ENCODE peak calls at places on chromosomes 3 and 15, in six cellular contexts. One of them, this sample, is unnamed.
A peak's percentile ranks its signal among the peaks of the same experiment; 100 is the strongest.

GRCh38 chr15:39312984-39313383 is 267.9 kb upstream of the THBS1 start:
- DNase-seq in activated B cell treated with CpG ODN at 0.5 μM for 24 hours: no peak
- DNase-seq in lower lobe of right lung: no peak
- DNase-seq in endothelial cell: no peak
- DNase-seq in foreskin fibroblast: no peak
- DNase-seq in sigmoid colon: no peak
- DNase-seq in this sample: no peak

GRCh38 chr3:73801444-73801843 is 176.7 kb upstream of the PDZRN3 start:
- DNase-seq in lower lobe of right lung: no peak
- DNase-seq in activated B cell treated with CpG ODN at 0.5 μM for 24 hours: no peak
- DNase-seq in sigmoid colon: no peak
- DNase-seq in endothelial cell: no peak
- DNase-seq in foreskin fibroblast: no peak
- DNase-seq in this sample: no peak

GRCh38 chr3:179308006-179308405 is 14.8 kb upstream of the ZNF639 start:
- DNase-seq in sigmoid colon: no peak
- DNase-seq in activated B cell treated with CpG ODN at 0.5 μM for 24 hours: no peak
- DNase-seq in lower lobe of right lung: no peak
- DNase-seq in endothelial cell: no peak
- DNase-seq in foreskin fibroblast: no peak
- DNase-seq in this sample: no peak

GRCh38 chr3:197125601-197126000 is 96.0 kb upstream of the MELTF start:
- DNase-seq in sigmoid colon: no peak
- DNase-seq in endothelial cell: no peak
- DNase-seq in lower lobe of right lung: no peak
- DNase-seq in foreskin fibroblast: peak; percentile 14
- DNase-seq in activated B cell treated with CpG ODN at 0.5 μM for 24 hours: no peak
- DNase-seq in this sample: no peak

GRCh38 chr3:79086514-79086913 is 681.3 kb downstream of the ROBO1 start:
- DNase-seq in lower lobe of right lung: no peak
- DNase-seq in sigmoid colon: peak; percentile 62
- DNase-seq in foreskin fibroblast: peak; percentile 26
- DNase-seq in endothelial cell: peak; percentile 67
- DNase-seq in activated B cell treated with CpG ODN at 0.5 μM for 24 hours: no peak
- DNase-seq in this sample: peak; percentile 29

GRCh38 chr15:79724312-79724711 is 172.5 kb downstream of the MTHFS start:
- DNase-seq in activated B cell treated with CpG ODN at 0.5 μM for 24 hours: no peak
- DNase-seq in endothelial cell: no peak
- DNase-seq in foreskin fibroblast: peak; percentile 49
- DNase-seq in lower lobe of right lung: no peak
- DNase-seq in sigmoid colon: no peak
- DNase-seq in this sample: no peak

GRCh38 chr15:84099181-84099580 is 136.4 kb upstream of the GOLGA6L4 start:
- DNase-seq in sigmoid colon: no peak
- DNase-seq in endothelial cell: peak; percentile 49
- DNase-seq in foreskin fibroblast: no peak
- DNase-seq in activated B cell treated with CpG ODN at 0.5 μM for 24 hours: no peak
- DNase-seq in lower lobe of right lung: peak; percentile 68
- DNase-seq in this sample: no peak

GRCh38 chr3:11956781-11957180 is 47.4 kb upstream of the SYN2 start:
- DNase-seq in sigmoid colon: no peak
- DNase-seq in endothelial cell: no peak
- DNase-seq in activated B cell treated with CpG ODN at 0.5 μM for 24 hours: no peak
- DNase-seq in foreskin fibroblast: no peak
- DNase-seq in lower lobe of right lung: no peak
- DNase-seq in this sample: no peak

GRCh38 chr3:187264946-187265345 is 26.6 kb downstream of the MASP1 start:
- DNase-seq in lower lobe of right lung: no peak
- DNase-seq in activated B cell treated with CpG ODN at 0.5 μM for 24 hours: no peak
- DNase-seq in foreskin fibroblast: peak; percentile 45
- DNase-seq in sigmoid colon: no peak
- DNase-seq in endothelial cell: no peak
- DNase-seq in this sample: no peak

GRCh38 chr3:82194870-82195269 is 433.4 kb upstream of the GBE1 start:
- DNase-seq in endothelial cell: no peak
- DNase-seq in activated B cell treated with CpG ODN at 0.5 μM for 24 hours: no peak
- DNase-seq in foreskin fibroblast: no peak
- DNase-seq in sigmoid colon: no peak
- DNase-seq in lower lobe of right lung: no peak
- DNase-seq in this sample: no peak

GRCh38 chr15:76177491-76178040 is 117.8 kb downstream of the TMEM266 start:
- DNase-seq in activated B cell treated with CpG ODN at 0.5 μM for 24 hours: no peak
- DNase-seq in lower lobe of right lung: no peak
- DNase-seq in endothelial cell: no peak
- DNase-seq in sigmoid colon: peak; percentile 73
- DNase-seq in foreskin fibroblast: peak; percentile 93
- DNase-seq in this sample: no peak

GRCh38 chr3:176362191-176362731 is 835.0 kb downstream of the TBL1XR1 start:
- DNase-seq in sigmoid colon: no peak
- DNase-seq in endothelial cell: peak; percentile 65
- DNase-seq in foreskin fibroblast: no peak
- DNase-seq in activated B cell treated with CpG ODN at 0.5 μM for 24 hours: no peak
- DNase-seq in lower lobe of right lung: no peak
- DNase-seq in this sample: no peak

GRCh38 chr3:133930341-133930933 is 34.8 kb upstream of the RAB6B start:
- DNase-seq in sigmoid colon: no peak
- DNase-seq in lower lobe of right lung: no peak
- DNase-seq in endothelial cell: no peak
- DNase-seq in activated B cell treated with CpG ODN at 0.5 μM for 24 hours: no peak
- DNase-seq in foreskin fibroblast: peak; percentile 51
- DNase-seq in this sample: no peak

GRCh38 chr15:48623456-48623855 is 22.1 kb downstream of the FBN1 start:
- DNase-seq in lower lobe of right lung: no peak
- DNase-seq in endothelial cell: no peak
- DNase-seq in sigmoid colon: no peak
- DNase-seq in foreskin fibroblast: no peak
- DNase-seq in activated B cell treated with CpG ODN at 0.5 μM for 24 hours: no peak
- DNase-seq in this sample: no peak

GRCh38 chr3:122794779-122795673 is at the start of gene SLC49A4:
- DNase-seq in activated B cell treated with CpG ODN at 0.5 μM for 24 hours: peak; percentile 86
- DNase-seq in sigmoid colon: peak; percentile 80
- DNase-seq in endothelial cell: peak; percentile 86
- DNase-seq in lower lobe of right lung: peak; percentile 85
- DNase-seq in foreskin fibroblast: peak; percentile 68
- DNase-seq in this sample: peak; percentile 93

GRCh38 chr15:53022788-53023187 is 232.7 kb upstream of the ONECUT1 start:
- DNase-seq in foreskin fibroblast: no peak
- DNase-seq in lower lobe of right lung: no peak
- DNase-seq in activated B cell treated with CpG ODN at 0.5 μM for 24 hours: no peak
- DNase-seq in sigmoid colon: no peak
- DNase-seq in endothelial cell: no peak
- DNase-seq in this sample: no peak

GRCh38 chr3:178393833-178394232 is 142.4 kb upstream of the KCNMB2 start:
- DNase-seq in activated B cell treated with CpG ODN at 0.5 μM for 24 hours: no peak
- DNase-seq in lower lobe of right lung: no peak
- DNase-seq in sigmoid colon: no peak
- DNase-seq in foreskin fibroblast: peak; percentile 65
- DNase-seq in endothelial cell: no peak
- DNase-seq in this sample: no peak

GRCh38 chr3:57729339-57730039 is 26.6 kb upstream of the SLMAP start:
- DNase-seq in activated B cell treated with CpG ODN at 0.5 μM for 24 hours: no peak
- DNase-seq in lower lobe of right lung: no peak
- DNase-seq in sigmoid colon: no peak
- DNase-seq in foreskin fibroblast: no peak
- DNase-seq in endothelial cell: no peak
- DNase-seq in this sample: no peak

GRCh38 chr3:197224034-197224444 is 74.4 kb downstream of the DLG1 start:
- DNase-seq in lower lobe of right lung: no peak
- DNase-seq in activated B cell treated with CpG ODN at 0.5 μM for 24 hours: no peak
- DNase-seq in sigmoid colon: no peak
- DNase-seq in endothelial cell: no peak
- DNase-seq in foreskin fibroblast: peak; percentile 34
- DNase-seq in this sample: peak; percentile 57

GRCh38 chr3:127825764-127826163 is 3.4 kb upstream of the MGLL start:
- DNase-seq in sigmoid colon: no peak
- DNase-seq in lower lobe of right lung: no peak
- DNase-seq in activated B cell treated with CpG ODN at 0.5 μM for 24 hours: no peak
- DNase-seq in endothelial cell: no peak
- DNase-seq in foreskin fibroblast: no peak
- DNase-seq in this sample: no peak

GRCh38 chr3:12440927-12441326 is 43.4 kb upstream of the TSEN2 start:
- DNase-seq in activated B cell treated with CpG ODN at 0.5 μM for 24 hours: no peak
- DNase-seq in foreskin fibroblast: peak; percentile 51
- DNase-seq in sigmoid colon: peak; percentile 77
- DNase-seq in lower lobe of right lung: no peak
- DNase-seq in endothelial cell: no peak
- DNase-seq in this sample: no peak

GRCh38 chr15:59376735-59377134 is 4.1 kb upstream of the MYO1E start:
- DNase-seq in lower lobe of right lung: no peak
- DNase-seq in activated B cell treated with CpG ODN at 0.5 μM for 24 hours: no peak
- DNase-seq in endothelial cell: no peak
- DNase-seq in sigmoid colon: no peak
- DNase-seq in foreskin fibroblast: no peak
- DNase-seq in this sample: no peak
- TF ChIP-seq CTCF in lower lobe of right lung: no peak
- TF ChIP-seq CTCF in activated B cell treated with CpG ODN at 0.5 μM for 24 hours: no peak
- TF ChIP-seq CTCF in endothelial cell: no peak
- TF ChIP-seq CTCF in sigmoid colon: no peak
- TF ChIP-seq CTCF in foreskin fibroblast: peak; percentile 13
- TF ChIP-seq CTCF in this sample: peak; percentile 36

GRCh38 chr3:169669816-169670215 is 6.3 kb upstream of the MECOM start:
- DNase-seq in endothelial cell: no peak
- DNase-seq in lower lobe of right lung: no peak
- DNase-seq in activated B cell treated with CpG ODN at 0.5 μM for 24 hours: no peak
- DNase-seq in foreskin fibroblast: no peak
- DNase-seq in sigmoid colon: no peak
- DNase-seq in this sample: no peak

GRCh38 chr3:169668081-169668956 is 4.8 kb upstream of the MECOM start:
- DNase-seq in sigmoid colon: no peak
- DNase-seq in lower lobe of right lung: peak; percentile 68
- DNase-seq in activated B cell treated with CpG ODN at 0.5 μM for 24 hours: peak; percentile 35
- DNase-seq in foreskin fibroblast: no peak
- DNase-seq in endothelial cell: peak; percentile 55
- DNase-seq in this sample: no peak

GRCh38 chr3:169667380-169667671 is 3.8 kb upstream of the MECOM start:
- DNase-seq in endothelial cell: no peak
- DNase-seq in sigmoid colon: no peak
- DNase-seq in activated B cell treated with CpG ODN at 0.5 μM for 24 hours: no peak
- DNase-seq in lower lobe of right lung: no peak
- DNase-seq in foreskin fibroblast: no peak
- DNase-seq in this sample: no peak

GRCh38 chr3:169667710-169668080 is 4.2 kb upstream of the MECOM start:
- DNase-seq in sigmoid colon: no peak
- DNase-seq in endothelial cell: no peak
- DNase-seq in activated B cell treated with CpG ODN at 0.5 μM for 24 hours: no peak
- DNase-seq in foreskin fibroblast: no peak
- DNase-seq in lower lobe of right lung: no peak
- DNase-seq in this sample: no peak

DNA sequence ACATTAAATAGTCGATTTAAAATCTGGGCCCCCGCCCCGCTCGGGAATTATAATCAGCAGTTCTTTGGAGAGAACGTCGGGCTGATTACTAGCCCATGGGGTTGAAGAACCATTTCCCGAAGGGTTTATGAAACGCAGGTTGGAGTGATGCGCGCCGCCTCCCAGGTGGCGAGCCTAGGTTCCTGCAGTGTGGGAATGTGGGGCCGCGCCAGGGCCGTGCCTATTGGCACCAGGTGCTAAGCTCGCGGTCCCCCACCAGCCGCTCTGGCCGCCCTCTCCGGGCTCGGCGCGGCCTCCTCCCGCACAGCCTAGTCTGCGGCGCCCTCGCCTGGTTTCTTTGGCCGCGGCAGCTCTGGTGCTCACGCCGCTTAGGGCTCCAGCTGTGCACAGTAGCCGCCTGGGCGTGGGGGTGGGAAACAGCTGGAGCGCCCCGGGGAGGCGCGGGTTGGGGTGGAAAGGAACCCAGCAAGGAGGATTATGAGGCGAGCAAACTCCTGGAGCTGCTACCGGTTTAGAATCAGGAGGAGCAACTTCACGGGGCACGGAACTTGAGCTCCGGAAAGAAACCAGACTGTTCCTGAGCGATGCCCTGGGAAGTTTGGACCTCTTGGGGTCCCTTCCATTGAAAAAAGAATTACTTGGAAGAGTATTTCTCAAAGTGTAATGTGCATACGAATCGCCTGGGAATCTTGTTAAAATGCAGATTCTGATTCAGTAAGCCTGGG is 5.6 kb upstream of the MECOM start:
- DNase-seq in activated B cell treated with CpG ODN at 0.5 μM for 24 hours: peak; percentile 53
- DNase-seq in lower lobe of right lung: peak; percentile 90
- DNase-seq in foreskin fibroblast: peak; percentile 51
- DNase-seq in sigmoid colon: peak; percentile 70
- DNase-seq in endothelial cell: peak; percentile 88
- DNase-seq in this sample: peak; percentile 76
- TF ChIP-seq CTCF in activated B cell treated with CpG ODN at 0.5 μM for 24 hours: no peak
- TF ChIP-seq CTCF in lower lobe of right lung: peak; percentile 76
- TF ChIP-seq CTCF in foreskin fibroblast: peak; percentile 70
- TF ChIP-seq CTCF in sigmoid colon: peak; percentile 49
- TF ChIP-seq CTCF in endothelial cell: peak; percentile 50
- TF ChIP-seq CTCF in this sample: peak; percentile 81

GRCh38 chr3:171658801-171659200 is 151.5 kb downstream of the PLD1 start:
- DNase-seq in foreskin fibroblast: no peak
- DNase-seq in lower lobe of right lung: no peak
- DNase-seq in sigmoid colon: no peak
- DNase-seq in activated B cell treated with CpG ODN at 0.5 μM for 24 hours: no peak
- DNase-seq in endothelial cell: no peak
- DNase-seq in this sample: no peak

GRCh38 chr3:171654809-171655208 is 155.5 kb downstream of the PLD1 start:
- DNase-seq in sigmoid colon: peak; percentile 81
- DNase-seq in foreskin fibroblast: peak; percentile 36
- DNase-seq in lower lobe of right lung: no peak
- DNase-seq in endothelial cell: no peak
- DNase-seq in activated B cell treated with CpG ODN at 0.5 μM for 24 hours: no peak
- DNase-seq in this sample: no peak

GRCh38 chr3:171661484-171661883 is 148.8 kb downstream of the PLD1 start:
- DNase-seq in lower lobe of right lung: no peak
- DNase-seq in endothelial cell: no peak
- DNase-seq in foreskin fibroblast: no peak
- DNase-seq in activated B cell treated with CpG ODN at 0.5 μM for 24 hours: no peak
- DNase-seq in sigmoid colon: no peak
- DNase-seq in this sample: no peak

GRCh38 chr3:171663805-171664204 is 146.5 kb downstream of the PLD1 start:
- DNase-seq in activated B cell treated with CpG ODN at 0.5 μM for 24 hours: no peak
- DNase-seq in foreskin fibroblast: no peak
- DNase-seq in endothelial cell: no peak
- DNase-seq in sigmoid colon: no peak
- DNase-seq in lower lobe of right lung: no peak
- DNase-seq in this sample: no peak

GRCh38 chr3:171660126-171660661 is 150.1 kb downstream of the PLD1 start:
- DNase-seq in sigmoid colon: no peak
- DNase-seq in activated B cell treated with CpG ODN at 0.5 μM for 24 hours: no peak
- DNase-seq in foreskin fibroblast: no peak
- DNase-seq in lower lobe of right lung: no peak
- DNase-seq in endothelial cell: no peak
- DNase-seq in this sample: no peak
- TF ChIP-seq CTCF in sigmoid colon: no peak
- TF ChIP-seq CTCF in activated B cell treated with CpG ODN at 0.5 μM for 24 hours: no peak
- TF ChIP-seq CTCF in foreskin fibroblast: no peak
- TF ChIP-seq CTCF in lower lobe of right lung: no peak
- TF ChIP-seq CTCF in endothelial cell: no peak
- TF ChIP-seq CTCF in this sample: no peak

DNA sequence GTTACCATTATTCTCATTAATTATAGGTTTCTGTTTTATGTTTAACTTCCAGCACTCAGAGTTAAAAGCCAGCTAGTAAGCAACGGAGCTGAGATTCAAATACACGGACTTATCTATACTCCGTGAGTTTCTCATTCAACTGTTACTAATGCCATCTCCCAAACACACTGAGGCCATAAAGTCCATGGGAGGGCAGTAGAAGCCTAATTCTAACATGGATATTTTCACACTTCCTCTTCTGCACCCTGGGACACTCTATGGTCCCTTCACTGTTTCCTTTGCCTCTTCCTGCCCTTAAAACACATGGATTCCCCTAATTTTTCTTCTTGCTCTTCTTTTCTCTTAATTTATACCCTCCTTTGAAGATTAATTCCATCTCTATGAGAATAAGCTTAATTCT is 245.0 kb downstream of the KLF13 start:
- DNase-seq in lower lobe of right lung: no peak
- DNase-seq in endothelial cell: no peak
- DNase-seq in activated B cell treated with CpG ODN at 0.5 μM for 24 hours: no peak
- DNase-seq in foreskin fibroblast: no peak
- DNase-seq in sigmoid colon: no peak
- DNase-seq in this sample: no peak
- TF ChIP-seq CTCF in lower lobe of right lung: no peak
- TF ChIP-seq CTCF in endothelial cell: no peak
- TF ChIP-seq CTCF in activated B cell treated with CpG ODN at 0.5 μM for 24 hours: no peak
- TF ChIP-seq CTCF in foreskin fibroblast: no peak
- TF ChIP-seq CTCF in sigmoid colon: no peak
- TF ChIP-seq CTCF in this sample: no peak